ENCODE peak calls at places on chromosomes 7 and 10, in five cellular contexts. K is body of pancreas; M is stimulated activated naive B cell treated with anti-CD40 and anti-IgM and Interleukin-4, amounts not matched to agents 10 μg/mL and 1 μg/mL and 100 μg/mL, for 72 hours; W is PC-3; X is spleen. T is an unnamed sample.
A peak's percentile ranks its signal among the peaks of the same experiment; 100 is the strongest.

GRCh38 chr7:99619571-99620130 is 2.9 kb downstream of the ZSCAN25 start:
- DNase-seq in K (no peak), M (no peak), W (no peak), X (no peak), T (no peak)

GRCh38 chr7:122802211-122802833 is 83.9 kb downstream of the CADPS2 start:
- DNase-seq in K (peak; percentile 13), M (no peak), W (no peak), X (no peak), T (no peak)

GRCh38 chr7:105387621-105388372 is 924 bp downstream of the SRPK2 start:
- DNase-seq in K (peak; percentile 61), M (peak; percentile 28), W (peak; percentile 55), X (peak; percentile 91), T (peak; percentile 42)

GRCh38 chr7:105612806-105613205 is 31.5 kb upstream of the EFCAB10 start:
- DNase-seq in K (no peak), M (no peak), W (no peak), X (no peak), T (no peak)

GRCh38 chr7:81264116-81264515 is 345.3 kb upstream of the SEMA3C start:
- DNase-seq in K (peak; percentile 73), M (no peak), W (peak; percentile 37), X (no peak), T (no peak)

GRCh38 chr10:93220315-93221170 is 146.8 kb downstream of the CYP26A1 start:
- DNase-seq in K (no peak), M (no peak), W (no peak), X (no peak), T (no peak)

GRCh38 chr10:24723386-24723787 is 300 bp downstream of the ARHGAP21 start:
- DNase-seq in K (no peak), M (no peak), W (no peak), X (peak; percentile 87), T (peak; percentile 57)

GRCh38 chr7:135557455-135558336 is at the start of gene NUP205:
- DNase-seq in K (peak; percentile 57), M (peak; percentile 81), W (peak; percentile 74), X (peak; percentile 92), T (peak; percentile 69)

GRCh38 chr7:16430133-16430532 is 8.8 kb upstream of the CRPPA start:
- DNase-seq in K (no peak), M (no peak), W (peak; percentile 48), X (no peak), T (no peak)

GRCh38 chr10:11896549-11897200 is 73.5 kb downstream of the PROSER2 start:
- DNase-seq in K (no peak), M (no peak), W (no peak), X (peak; percentile 6), T (no peak)

GRCh38 chr7:2190531-2190930 is 42.2 kb downstream of the MAD1L1 start:
- DNase-seq in K (no peak), M (no peak), W (no peak), X (no peak), T (no peak)

GRCh38 chr7:155887174-155887525 is 74.9 kb upstream of the SHH start:
- DNase-seq in K (no peak), M (no peak), W (no peak), X (peak; percentile 54), T (no peak)

GRCh38 chr7:142188846-142189245 is 69.0 kb downstream of the PRSS58 start:
- DNase-seq in K (no peak), M (no peak), W (peak; percentile 49), X (no peak), T (no peak)

GRCh38 chr10:124450010-124450782 is at the start of gene NKX1-2:
- DNase-seq in K (no peak), M (no peak), W (no peak), X (no peak), T (no peak)

GRCh38 chr7:55074008-55074499 is 55.2 kb downstream of the EGFR start:
- DNase-seq in K (peak; percentile 34), M (peak; percentile 15), W (peak; percentile 98), X (no peak), T (peak; percentile 93)

GRCh38 chr10:43125881-43126731 is 12.1 kb upstream of the CSGALNACT2 start:
- DNase-seq in K (no peak), M (no peak), W (no peak), X (peak; percentile 69), T (no peak)

GRCh38 chr7:120856621-120857352 is 1.2 kb downstream of the TSPAN12 start:
- DNase-seq in K (peak; percentile 28), M (peak; percentile 7), W (peak; percentile 50), X (peak; percentile 79), T (peak; percentile 56)

GRCh38 chr7:22150221-22150620 is 204.5 kb upstream of the CDCA7L start:
- DNase-seq in K (no peak), M (no peak), W (peak; percentile 52), X (no peak), T (no peak)

GRCh38 chr7:108630002-108630401 is 60.3 kb downstream of the DNAJB9 start:
- DNase-seq in K (peak; percentile 13), M (no peak), W (no peak), X (no peak), T (no peak)

GRCh38 chr10:1504940-1505339 is 232.4 kb downstream of the ADARB2 start:
- DNase-seq in K (no peak), M (no peak), W (no peak), X (no peak), T (no peak)

GRCh38 chr10:127343831-127344230 is 147.4 kb upstream of the INSYN2A start:
- DNase-seq in K (no peak), M (no peak), W (no peak), X (no peak), T (no peak)

GRCh38 chr10:34918060-34918840 is 103.2 kb upstream of the PARD3 start:
- DNase-seq in K (no peak), M (no peak), W (no peak), X (peak; percentile 3), T (no peak)

GRCh38 chr10:43048301-43049051 is 28.4 kb upstream of the RET start:
- DNase-seq in K (no peak), M (no peak), W (no peak), X (no peak), T (no peak)

GRCh38 chr10:93180402-93181040 is 106.8 kb downstream of the CYP26A1 start:
- DNase-seq in K (peak; percentile 34), M (no peak), W (no peak), X (no peak), T (no peak)

GRCh38 chr7:111784311-111784710 is 222.0 kb upstream of the IMMP2L start:
- DNase-seq in K (no peak), M (no peak), W (no peak), X (no peak), T (no peak)